ENCODE peak calls at places on chromosomes 2 and 18, in five cellular contexts. H is GM10248, G is prostate gland, O is upper lobe of right lung, Z is BJ. U is an unnamed sample.

GRCh38 chr2:152322222-152322621 is 12.8 kb upstream of the FMNL2 start:
- DNase-seq in H (no peak), G (no peak), O (no peak), Z (no peak), U (no peak)

GRCh38 chr2:11503354-11503927 is 30.4 kb upstream of the GREB1 start:
- DNase-seq in H (no peak), G (no peak), O (no peak), Z (no peak), U (no peak)

GRCh38 chr2:46389417-46389916 is 89.9 kb upstream of the TMEM247 start:
- DNase-seq in H (no peak), G (no peak), O (no peak), Z (no peak), U (peak)

GRCh38 chr2:129255610-129256313 is 723.7 kb upstream of the RAB6C start:
- DNase-seq in H (no peak), G (no peak), O (no peak), Z (no peak), U (no peak)

GRCh38 chr2:234869969-234870368 is 81.8 kb upstream of the SH3BP4 start:
- DNase-seq in H (no peak), G (no peak), O (no peak), Z (no peak), U (no peak)

GRCh38 chr2:130891968-130892367 is 55.3 kb downstream of the ARHGEF4 start:
- DNase-seq in H (no peak), G (no peak), O (no peak), Z (no peak), U (no peak)

GRCh38 chr2:122530812-122531211 is 775.4 kb downstream of the TSN start:
- DNase-seq in H (peak), G (no peak), O (no peak), Z (no peak), U (no peak)

GRCh38 chr2:179460101-179460500 is 195.5 kb upstream of the SESTD1 start:
- DNase-seq in H (no peak), G (no peak), O (no peak), Z (no peak), U (no peak)

GRCh38 chr2:33000986-33001385 is 54.2 kb downstream of the LTBP1 start:
- DNase-seq in H (no peak), G (no peak), O (no peak), Z (peak), U (no peak)

GRCh38 chr2:586518-587370 is 90.5 kb downstream of the TMEM18 start:
- DNase-seq in H (no peak), G (no peak), O (no peak), Z (no peak), U (peak)

GRCh38 chr2:7154666-7155065 is 237.5 kb downstream of the RNF144A start:
- DNase-seq in H (no peak), G (no peak), O (no peak), Z (no peak), U (no peak)

GRCh38 chr2:105764059-105764458 is 19.3 kb downstream of the NCK2 start:
- DNase-seq in H (no peak), G (no peak), O (no peak), Z (no peak), U (no peak)

GRCh38 chr18:49802623-49803022 is 10.7 kb downstream of the ACAA2 start:
- DNase-seq in H (no peak), G (no peak), O (no peak), Z (no peak), U (no peak)

GRCh38 chr2:43024515-43024962 is 201.9 kb downstream of the ZFP36L2 start:
- DNase-seq in H (peak), G (peak), O (peak), Z (no peak), U (no peak)

GRCh38 chr2:112706170-112706664 is 14.6 kb upstream of the NT5DC4 start:
- DNase-seq in H (no peak), G (no peak), O (no peak), Z (no peak), U (peak)

GRCh38 chr2:65101071-65101470 is 28.8 kb downstream of the RAB1A start:
- DNase-seq in H (no peak), G (no peak), O (no peak), Z (no peak), U (no peak)

GRCh38 chr18:26089247-26090129 is 925 bp downstream of the SS18 start:
- DNase-seq in H (peak), G (peak), O (no peak), Z (no peak), U (peak)

GRCh38 chr2:28224648-28225471 is 167.8 kb upstream of the FOSL2 start:
- DNase-seq in H (no peak), G (peak), O (no peak), Z (peak), U (no peak)

GRCh38 chr2:110979834-110980612 is 140.7 kb upstream of the BCL2L11 start:
- DNase-seq in H (no peak), G (no peak), O (no peak), Z (no peak), U (no peak)

GRCh38 chr2:110980613-110981062 is 140.1 kb upstream of the BCL2L11 start:
- DNase-seq in H (no peak), G (no peak), O (no peak), Z (no peak), U (no peak)

GRCh38 chr2:110978871-110979833 is 141.6 kb upstream of the BCL2L11 start:
- DNase-seq in H (no peak), G (no peak), O (no peak), Z (no peak), U (no peak)

GRCh38 chr2:110977388-110977787 is 143.3 kb upstream of the BCL2L11 start:
- DNase-seq in H (no peak), G (no peak), O (no peak), Z (no peak), U (no peak)

GRCh38 chr2:110978148-110978547 is 142.6 kb upstream of the BCL2L11 start:
- DNase-seq in H (no peak), G (no peak), O (no peak), Z (no peak), U (no peak)
- TF ChIP-seq CTCF in H (no peak), G (no peak), O (no peak), Z (no peak), U (no peak)

DNA sequence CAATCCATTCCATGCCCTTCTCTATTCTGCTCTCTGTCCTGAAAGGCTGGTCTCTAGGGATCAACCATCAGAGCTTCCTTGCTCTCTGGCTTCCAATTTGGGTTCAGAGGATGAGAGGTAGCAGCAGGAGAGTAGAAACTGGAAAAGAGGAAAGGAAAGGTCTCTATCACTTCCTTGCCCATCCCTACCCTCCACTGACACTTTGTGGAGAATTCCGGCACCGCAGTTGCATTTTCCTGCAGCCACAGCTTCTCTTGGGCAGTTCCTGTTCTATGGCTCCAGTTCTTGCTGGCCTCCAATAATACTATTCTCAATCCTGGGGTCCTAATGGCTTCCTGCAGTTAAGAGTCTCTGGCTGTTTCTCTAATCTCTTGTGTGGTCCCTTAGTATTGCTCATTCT is 13.3 kb upstream of the IMPACT start:
- DNase-seq in H (no peak), G (no peak), O (no peak), Z (no peak), U (no peak)
- TF ChIP-seq CTCF in H (no peak), G (no peak), O (no peak), Z (peak), U (no peak)

GRCh38 chr2:81396417-81397019 is 1092.0 kb upstream of the LRRTM1 start:
- DNase-seq in H (no peak), G (no peak), O (no peak), Z (no peak), U (no peak)
- TF ChIP-seq CTCF in H (no peak), G (no peak), O (no peak), Z (no peak), U (no peak)

GRCh38 chr2:157572725-157573124 is 55.9 kb downstream of the ACVR1C start:
- DNase-seq in H (no peak), G (no peak), O (no peak), Z (no peak), U (no peak)
- TF ChIP-seq CTCF in H (no peak), G (no peak), O (peak), Z (peak), U (peak)

GRCh38 chr2:54086157-54086556 is 29.3 kb upstream of the ACYP2 start:
- DNase-seq in H (no peak), G (no peak), O (no peak), Z (no peak), U (no peak)

GRCh38 chr2:54083021-54083420 is 32.4 kb upstream of the ACYP2 start:
- DNase-seq in H (no peak), G (no peak), O (no peak), Z (no peak), U (no peak)

GRCh38 chr2:54083440-54083839 is 32.0 kb upstream of the ACYP2 start:
- DNase-seq in H (no peak), G (no peak), O (no peak), Z (peak), U (no peak)

GRCh38 chr2:54085069-54085468 is 30.3 kb upstream of the ACYP2 start:
- DNase-seq in H (no peak), G (no peak), O (no peak), Z (no peak), U (no peak)

DNA sequence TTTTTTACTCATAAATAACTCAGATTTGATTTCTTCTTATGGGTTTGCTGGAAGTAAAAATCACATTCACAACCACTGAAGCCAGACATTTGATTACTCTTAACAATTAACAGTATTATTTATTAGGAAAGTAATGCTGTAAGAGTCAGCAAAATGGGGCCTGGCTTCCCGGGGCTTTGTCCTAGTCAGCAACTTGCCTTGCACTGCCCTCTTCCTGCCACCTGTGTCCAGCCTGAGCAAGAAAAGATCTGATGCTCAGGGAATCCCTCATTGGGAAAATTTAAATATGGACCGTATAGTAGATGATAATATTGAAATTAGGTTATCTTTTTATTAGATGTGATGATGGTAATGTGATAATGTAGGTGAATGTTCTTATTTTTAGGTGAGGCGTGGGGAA is 30.8 kb upstream of the ACYP2 start:
- DNase-seq in H (no peak), G (no peak), O (no peak), Z (no peak), U (no peak)
- TF ChIP-seq CTCF in H (no peak), G (no peak), O (no peak), Z (peak), U (no peak)

GRCh38 chr2:54773838-54774237 is 50.4 kb downstream of the EML6 start:
- DNase-seq in H (no peak), G (no peak), O (no peak), Z (no peak), U (no peak)
- TF ChIP-seq CTCF in H (no peak), G (no peak), O (no peak), Z (no peak), U (no peak)

DNA sequence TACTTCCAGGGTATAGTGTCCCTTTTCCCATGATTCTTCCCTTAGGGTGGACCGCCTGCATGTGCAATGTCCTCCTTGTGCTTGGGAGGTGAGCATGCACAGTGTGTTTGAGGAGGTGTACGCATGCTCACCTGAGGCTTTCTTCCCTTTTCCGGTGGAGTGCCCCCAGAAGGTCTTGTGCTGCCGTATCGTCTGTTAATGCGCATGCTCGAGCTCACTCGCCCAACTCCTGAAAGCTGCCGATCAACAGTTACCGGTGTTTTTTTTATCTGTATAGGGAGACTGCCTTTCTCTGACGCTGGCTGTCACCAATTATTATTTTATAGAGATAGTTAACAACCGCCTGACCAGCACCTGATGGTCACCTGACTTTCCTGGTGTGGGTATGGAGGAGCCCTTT is 458.8 kb upstream of the MEX3C start:
- DNase-seq in H (no peak), G (no peak), O (no peak), Z (no peak), U (no peak)
- TF ChIP-seq CTCF in H (no peak), G (no peak), O (no peak), Z (no peak), U (no peak)

GRCh38 chr2:113979172-113980128 is 89.6 kb downstream of the ACTR3 start:
- DNase-seq in H (no peak), G (no peak), O (no peak), Z (no peak), U (no peak)

GRCh38 chr2:113976277-113976928 is 86.5 kb downstream of the ACTR3 start:
- DNase-seq in H (no peak), G (no peak), O (no peak), Z (no peak), U (no peak)

GRCh38 chr2:113978524-113979171 is 88.8 kb downstream of the ACTR3 start:
- DNase-seq in H (no peak), G (no peak), O (no peak), Z (no peak), U (no peak)

GRCh38 chr2:113977060-113977659 is 87.3 kb downstream of the ACTR3 start:
- DNase-seq in H (no peak), G (no peak), O (no peak), Z (no peak), U (no peak)

DNA sequence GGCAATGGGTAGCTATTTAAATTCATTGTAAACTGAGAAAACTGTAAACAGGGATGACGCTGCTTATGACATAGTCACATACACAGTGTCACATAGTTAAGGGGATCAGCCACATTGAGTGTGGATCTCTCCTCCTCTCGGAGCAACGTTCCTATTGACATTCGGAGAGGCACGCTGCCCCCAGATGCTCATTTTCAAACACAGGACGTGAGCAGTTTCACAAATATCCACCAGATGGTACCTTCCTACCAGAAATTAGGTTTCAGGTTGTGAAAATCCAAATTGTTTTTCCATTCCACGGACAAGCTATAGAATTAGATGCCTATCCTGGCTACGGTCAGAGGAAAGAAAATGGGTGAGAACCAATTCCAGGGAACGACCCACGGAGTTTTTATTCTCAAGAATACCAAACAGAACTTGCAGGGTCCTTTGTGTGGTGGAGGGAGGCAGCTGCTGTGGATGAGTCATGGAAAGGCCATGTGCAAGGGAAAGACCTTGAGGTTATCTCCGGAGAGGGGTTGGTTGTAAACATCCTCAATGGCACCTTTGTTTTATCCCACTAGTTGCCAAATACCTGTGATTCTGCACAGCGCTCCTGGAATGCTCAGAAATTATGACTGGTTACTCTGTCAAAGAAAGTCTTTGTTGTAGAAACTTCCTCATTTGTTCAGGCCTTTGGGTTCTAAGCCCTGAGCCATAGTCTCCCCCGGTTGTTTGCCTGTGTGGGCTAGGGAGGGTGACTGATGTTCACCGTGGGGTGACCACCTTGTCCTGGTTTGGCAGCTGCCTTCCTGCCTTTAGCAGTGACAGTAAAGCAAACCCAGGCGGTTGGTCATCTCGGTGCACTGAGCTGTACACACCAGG is 88.0 kb downstream of the ACTR3 start:
- DNase-seq in H (no peak), G (no peak), O (no peak), Z (no peak), U (no peak)
- TF ChIP-seq CTCF in H (no peak), G (no peak), O (peak), Z (no peak), U (no peak)